ENCODE peak calls at places on chromosomes 4 and X, in six cellular contexts. One of them, this sample, is unnamed.

GRCh38 chr4:180665994-180666818 is 1577.0 kb upstream of the TENM3 start:
- DNase-seq in stimulated activated CD4-positive, alpha-beta T cell treated with anti-CD3 and anti-CD28 coated beads, Interleukin-15, amount 100 ng/mL, for 48 hours: no peak
- DNase-seq in fibroblast of lung: peak; percentile 65
- DNase-seq in AG20443: peak; percentile 50
- DNase-seq in occipital lobe: no peak
- DNase-seq in Kasumi-1: peak; percentile 89
- DNase-seq in this sample: peak; percentile 76

GRCh38 chrX:115561605-115562491 is 874 bp downstream of the PLS3 start:
- DNase-seq in stimulated activated CD4-positive, alpha-beta T cell treated with anti-CD3 and anti-CD28 coated beads, Interleukin-15, amount 100 ng/mL, for 48 hours: no peak
- DNase-seq in fibroblast of lung: peak; percentile 44
- DNase-seq in AG20443: peak; percentile 61
- DNase-seq in occipital lobe: no peak
- DNase-seq in Kasumi-1: peak; percentile 21
- DNase-seq in this sample: peak; percentile 31

GRCh38 chr4:156732634-156733033 is 239.0 kb downstream of the PDGFC start:
- DNase-seq in stimulated activated CD4-positive, alpha-beta T cell treated with anti-CD3 and anti-CD28 coated beads, Interleukin-15, amount 100 ng/mL, for 48 hours: no peak
- DNase-seq in fibroblast of lung: no peak
- DNase-seq in AG20443: no peak
- DNase-seq in occipital lobe: no peak
- DNase-seq in Kasumi-1: peak; percentile 16
- DNase-seq in this sample: peak; percentile 14

GRCh38 chr4:67535280-67535840 is 9.9 kb downstream of the CENPC start:
- DNase-seq in stimulated activated CD4-positive, alpha-beta T cell treated with anti-CD3 and anti-CD28 coated beads, Interleukin-15, amount 100 ng/mL, for 48 hours: no peak
- DNase-seq in fibroblast of lung: no peak
- DNase-seq in AG20443: no peak
- DNase-seq in occipital lobe: no peak
- DNase-seq in Kasumi-1: no peak
- DNase-seq in this sample: no peak

GRCh38 chrX:154121961-154122360 is 22.1 kb upstream of the OPN1LW start:
- DNase-seq in stimulated activated CD4-positive, alpha-beta T cell treated with anti-CD3 and anti-CD28 coated beads, Interleukin-15, amount 100 ng/mL, for 48 hours: no peak
- DNase-seq in fibroblast of lung: no peak
- DNase-seq in AG20443: no peak
- DNase-seq in occipital lobe: no peak
- DNase-seq in Kasumi-1: no peak
- DNase-seq in this sample: no peak

GRCh38 chr4:126404549-126404948 is 1089.8 kb downstream of the FAT4 start:
- DNase-seq in stimulated activated CD4-positive, alpha-beta T cell treated with anti-CD3 and anti-CD28 coated beads, Interleukin-15, amount 100 ng/mL, for 48 hours: no peak
- DNase-seq in fibroblast of lung: peak; percentile 31
- DNase-seq in AG20443: no peak
- DNase-seq in occipital lobe: no peak
- DNase-seq in Kasumi-1: no peak
- DNase-seq in this sample: no peak

GRCh38 chrX:71111851-71112468 is 583 bp upstream of the IL2RG start:
- DNase-seq in stimulated activated CD4-positive, alpha-beta T cell treated with anti-CD3 and anti-CD28 coated beads, Interleukin-15, amount 100 ng/mL, for 48 hours: no peak
- DNase-seq in fibroblast of lung: no peak
- DNase-seq in AG20443: no peak
- DNase-seq in occipital lobe: no peak
- DNase-seq in Kasumi-1: peak; percentile 52
- DNase-seq in this sample: no peak

GRCh38 chr4:5757091-5757490 is 46.1 kb downstream of the EVC start:
- DNase-seq in stimulated activated CD4-positive, alpha-beta T cell treated with anti-CD3 and anti-CD28 coated beads, Interleukin-15, amount 100 ng/mL, for 48 hours: no peak
- DNase-seq in fibroblast of lung: no peak
- DNase-seq in AG20443: no peak
- DNase-seq in occipital lobe: no peak
- DNase-seq in Kasumi-1: no peak
- DNase-seq in this sample: no peak

GRCh38 chr4:88283661-88284377 is 542 bp downstream of the PPM1K start:
- DNase-seq in stimulated activated CD4-positive, alpha-beta T cell treated with anti-CD3 and anti-CD28 coated beads, Interleukin-15, amount 100 ng/mL, for 48 hours: peak; percentile 47
- DNase-seq in fibroblast of lung: peak; percentile 66
- DNase-seq in AG20443: peak; percentile 66
- DNase-seq in occipital lobe: peak; percentile 67
- DNase-seq in Kasumi-1: peak; percentile 74
- DNase-seq in this sample: peak; percentile 30

GRCh38 chr4:137541181-137541580 is 8.9 kb upstream of the PCDH18 start:
- DNase-seq in stimulated activated CD4-positive, alpha-beta T cell treated with anti-CD3 and anti-CD28 coated beads, Interleukin-15, amount 100 ng/mL, for 48 hours: no peak
- DNase-seq in fibroblast of lung: peak; percentile 7
- DNase-seq in AG20443: no peak
- DNase-seq in occipital lobe: no peak
- DNase-seq in Kasumi-1: no peak
- DNase-seq in this sample: no peak

This sample was measured in H4.